ENCODE peak calls at places on chromosome 15, in six cellular contexts. U is endothelial cell; C is foreskin keratinocyte; R is GM04504; S is CD8-positive, alpha-beta T cell; Y is NCI-H69. D is an unnamed sample.

GRCh38 chr15:66288796-66289195 is 4.6 kb upstream of the DIS3L start:
- DNase-seq in U (no peak), S (no peak), C (no peak), R (no peak), Y (peak), D (peak)

GRCh38 chr15:36029606-36030005 is 483.6 kb upstream of the DPH6 start:
- DNase-seq in S (no peak), Y (no peak), R (peak), C (no peak), U (no peak), D (peak)

GRCh38 chr15:65903296-65904073 is 34.2 kb downstream of the RAB11A start:
- DNase-seq in C (no peak), S (no peak), R (no peak), U (no peak), Y (no peak), D (no peak)

GRCh38 chr15:96230557-96231181 is 99.8 kb upstream of the NR2F2 start:
- DNase-seq in C (peak), Y (no peak), S (no peak), R (no peak), U (no peak), D (peak)

GRCh38 chr15:93617443-93617842 is 528.4 kb upstream of the RGMA start:
- DNase-seq in S (no peak), R (no peak), C (no peak), U (peak), Y (no peak), D (no peak)

GRCh38 chr15:66163553-66163952 is 90.0 kb downstream of the MEGF11 start:
- DNase-seq in U (no peak), Y (peak), R (no peak), S (no peak), C (no peak), D (no peak)

GRCh38 chr15:70701891-70702568 is 61.3 kb downstream of the UACA start:
- DNase-seq in Y (no peak), U (no peak), S (no peak), R (no peak), C (peak), D (peak)

GRCh38 chr15:97087337-97087736 is 756.8 kb downstream of the NR2F2 start:
- DNase-seq in C (no peak), R (no peak), U (no peak), S (no peak), Y (no peak), D (no peak)

GRCh38 chr15:90571063-90571541 is 41.4 kb downstream of the CRTC3 start:
- DNase-seq in S (no peak), R (peak), U (no peak), C (no peak), Y (no peak), D (no peak)

GRCh38 chr15:69074011-69074842 is 59.7 kb downstream of the NOX5 start:
- DNase-seq in R (no peak), S (no peak), U (peak), Y (peak), C (no peak), D (peak)

GRCh38 chr15:38758001-38758400 is 193.4 kb upstream of the RASGRP1 start:
- DNase-seq in S (no peak), R (no peak), Y (peak), C (no peak), U (no peak), D (peak)

GRCh38 chr15:85582076-85582718 is 201.8 kb downstream of the AKAP13 start:
- DNase-seq in R (peak), Y (no peak), C (no peak), S (no peak), U (no peak), D (peak)

GRCh38 chr15:50496692-50497091 is 49.8 kb downstream of the USP50 start:
- DNase-seq in U (no peak), C (no peak), R (no peak), S (no peak), Y (no peak), D (no peak)

GRCh38 chr15:99446565-99447496 is 119.0 kb upstream of the MEF2A start:
- DNase-seq in C (no peak), S (no peak), Y (peak), U (no peak), R (no peak), D (no peak)

GRCh38 chr15:100284701-100285100 is 57.1 kb downstream of the ADAMTS17 start:
- DNase-seq in S (no peak), Y (no peak), C (no peak), U (no peak), R (no peak), D (no peak)

GRCh38 chr15:72288291-72288690 is 15.9 kb upstream of the PARP6 start:
- DNase-seq in S (no peak), R (no peak), Y (no peak), C (no peak), U (no peak), D (no peak)

GRCh38 chr15:51076898-51077564 is 17.7 kb downstream of the TNFAIP8L3 start:
- DNase-seq in U (no peak), R (peak), Y (peak), C (no peak), S (no peak), D (peak)

GRCh38 chr15:35746121-35746520 is 200.2 kb upstream of the DPH6 start:
- DNase-seq in Y (no peak), U (no peak), R (no peak), S (no peak), C (no peak), D (no peak)

GRCh38 chr15:78179906-78180305 is 30.7 kb downstream of the IDH3A start:
- DNase-seq in S (no peak), R (no peak), Y (no peak), C (no peak), U (no peak), D (no peak)

GRCh38 chr15:43912991-43913927 is 86.5 kb downstream of the WDR76 start:
- DNase-seq in R (peak), U (no peak), S (no peak), Y (peak), C (peak), D (peak)

GRCh38 chr15:73683624-73684536 is at the start of gene CD276:
- DNase-seq in U (peak), C (no peak), R (peak), Y (peak), S (no peak), D (peak)

GRCh38 chr15:85504739-85505676 is 124.6 kb downstream of the AKAP13 start:
- DNase-seq in C (no peak), U (peak), R (peak), S (peak), Y (peak), D (peak)

GRCh38 chr15:73286356-73286755 is 82.4 kb downstream of the HCN4 start:
- DNase-seq in R (no peak), S (no peak), U (no peak), Y (no peak), C (no peak), D (no peak)

GRCh38 chr15:51403946-51404695 is 62.7 kb downstream of the GLDN start:
- DNase-seq in Y (no peak), R (no peak), S (no peak), U (no peak), C (no peak), D (no peak)

GRCh38 chr15:70770863-70771262 is 7.5 kb upstream of the UACA start:
- DNase-seq in R (no peak), S (no peak), Y (no peak), C (peak), U (no peak), D (no peak)

GRCh38 chr15:85625431-85625830 is 169.3 kb downstream of the KLHL25 start:
- DNase-seq in U (no peak), C (no peak), Y (no peak), R (no peak), S (no peak), D (no peak)

GRCh38 chr15:68258684-68259083 is 18.9 kb upstream of the FEM1B start:
- DNase-seq in S (no peak), Y (no peak), C (no peak), U (no peak), R (no peak), D (no peak)

GRCh38 chr15:93089855-93090305 is 869 bp upstream of the RGMA start:
- DNase-seq in C (no peak), Y (peak), S (no peak), R (no peak), U (no peak), D (no peak)

GRCh38 chr15:69304176-69304533 is 5.4 kb downstream of the PAQR5 start:
- DNase-seq in U (no peak), R (peak), C (peak), S (no peak), Y (no peak), D (peak)

GRCh38 chr15:38611228-38611627 is 46.6 kb upstream of the RASGRP1 start:
- DNase-seq in Y (no peak), S (peak), U (no peak), C (no peak), R (no peak), D (no peak)

GRCh38 chr15:29615791-29616190 is 206.5 kb downstream of the TJP1 start:
- DNase-seq in S (no peak), Y (no peak), C (no peak), R (no peak), U (no peak), D (no peak)

D was measured in fibroblast of gingiva.